ENCODE peak calls at places on chromosomes 13 and 19, in nine cellular contexts. F, A, U, B, N, O, S, W and Y are unnamed samples.

GRCh38 chr19:41234512-41235208 is 15.6 kb downstream of the AXL start:
- DNase-seq in F (no peak), A (no peak), U (no peak), B (no peak), N (no peak), O (no peak), S (no peak), W (no peak), Y (no peak)

GRCh38 chr19:22427587-22428298 is 5.6 kb upstream of the ZNF98 start:
- DNase-seq in F (no peak), A (no peak), U (no peak), B (no peak), N (no peak), O (no peak), S (no peak), W (no peak), Y (no peak)

GRCh38 chr13:29532821-29533220 is 62.7 kb downstream of the SLC7A1 start:
- DNase-seq in F (no peak), A (no peak), U (no peak), B (no peak), N (no peak), O (no peak), S (peak; percentile 32), W (no peak), Y (no peak)

GRCh38 chr13:105806335-105806920 is 729.0 kb downstream of the EFNB2 start:
- DNase-seq in F (no peak), A (no peak), U (no peak), B (no peak), N (no peak), O (no peak), S (no peak), W (no peak), Y (no peak)

GRCh38 chr13:44266305-44266704 is 107.3 kb upstream of the SERP2 start:
- DNase-seq in F (no peak), A (no peak), U (no peak), B (peak; percentile 42), N (peak; percentile 11), O (no peak), S (no peak), W (no peak), Y (no peak)

GRCh38 chr13:28584873-28585317 is 74.0 kb upstream of the POMP start:
- DNase-seq in F (no peak), A (no peak), U (no peak), B (no peak), N (no peak), O (no peak), S (peak; percentile 63), W (peak; percentile 48), Y (no peak)

GRCh38 chr13:113034451-113035208 is 65.6 kb downstream of the MCF2L start:
- DNase-seq in F (peak; percentile 61), A (peak; percentile 57), U (no peak), B (no peak), N (peak; percentile 81), O (no peak), S (peak; percentile 88), W (peak; percentile 66), Y (peak; percentile 67)

GRCh38 chr19:36528921-36529518 is 949 bp upstream of the ZNF260 start:
- DNase-seq in F (peak; percentile 48), A (peak; percentile 25), U (no peak), B (peak; percentile 39), N (peak; percentile 58), O (no peak), S (peak; percentile 20), W (no peak), Y (peak; percentile 39)

GRCh38 chr13:111893607-111894443 is 173.1 kb upstream of the SOX1 start:
- DNase-seq in F (peak; percentile 73), A (no peak), U (no peak), B (no peak), N (peak; percentile 52), O (no peak), S (no peak), W (no peak), Y (no peak)

GRCh38 chr19:33301900-33302174 is 497 bp downstream of the CEBPA start:
- DNase-seq in F (peak; percentile 69), A (no peak), U (no peak), B (no peak), N (peak; percentile 56), O (no peak), S (peak; percentile 19), W (no peak), Y (no peak)

GRCh38 chr13:80251403-80251802 is 89.5 kb downstream of the SPRY2 start:
- DNase-seq in F (peak; percentile 1), A (no peak), U (peak; percentile 17), B (no peak), N (peak; percentile 11), O (no peak), S (peak; percentile 17), W (peak; percentile 64), Y (peak; percentile 22)

GRCh38 chr13:31051999-31052398 is 109.7 kb downstream of the HSPH1 start:
- DNase-seq in F (peak; percentile 26), A (no peak), U (no peak), B (no peak), N (peak; percentile 72), O (peak; percentile 28), S (peak; percentile 21), W (no peak), Y (no peak)

GRCh38 chr13:75494491-75494890 is 12.5 kb upstream of the TBC1D4 start:
- DNase-seq in F (no peak), A (no peak), U (no peak), B (no peak), N (no peak), O (no peak), S (peak; percentile 69), W (no peak), Y (no peak)

GRCh38 chr13:36158606-36159005 is 27.4 kb upstream of the DCLK1 start:
- DNase-seq in F (no peak), A (no peak), U (no peak), B (no peak), N (no peak), O (no peak), S (no peak), W (peak; percentile 29), Y (no peak)

GRCh38 chr19:53951436-53951835 is 11.3 kb upstream of the CACNG8 start:
- DNase-seq in F (no peak), A (no peak), U (no peak), B (peak; percentile 22), N (peak; percentile 51), O (no peak), S (no peak), W (no peak), Y (no peak)

GRCh38 chr19:39846678-39847486 is 703 bp upstream of the FBL start:
- DNase-seq in F (peak; percentile 16), A (no peak), U (no peak), B (no peak), N (peak; percentile 48), O (no peak), S (peak; percentile 39), W (no peak), Y (peak; percentile 35)

GRCh38 chr19:15562861-15563260 is 52.2 kb upstream of the CYP4F8 start:
- DNase-seq in F (no peak), A (no peak), U (no peak), B (no peak), N (no peak), O (peak; percentile 28), S (peak; percentile 26), W (peak; percentile 57), Y (no peak)
- TF ChIP-seq EZH2phosphoT487 in F (no peak), A (no peak), U (no peak), B (no peak), N (no peak), O (no peak), S (no peak), W (no peak), Y (no peak)

DNA sequence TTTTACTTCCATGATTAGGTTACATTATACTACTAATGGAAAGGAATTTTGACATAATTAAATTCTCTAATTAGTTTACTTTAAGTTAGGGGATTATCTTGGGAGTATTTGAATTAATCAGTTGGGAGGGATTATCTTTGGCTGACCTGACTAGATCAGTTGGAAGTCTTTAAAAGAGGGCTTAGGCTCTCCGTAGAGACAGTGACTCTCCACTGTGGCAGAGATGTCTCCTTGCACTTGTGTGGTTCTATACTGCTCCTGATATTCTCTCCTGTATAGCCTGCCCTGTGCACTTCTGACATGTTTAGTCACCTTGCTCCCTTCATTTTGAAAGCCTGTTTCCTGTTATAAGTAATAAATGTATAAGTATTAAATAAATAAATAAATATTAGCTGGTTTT is 1612.3 kb upstream of the PRR20A start:
- DNase-seq in F (peak; percentile 68), A (no peak), U (no peak), B (no peak), N (no peak), O (no peak), S (no peak), W (no peak), Y (no peak)
- TF ChIP-seq EZH2phosphoT487 in F (peak; percentile 53), A (no peak), U (no peak), B (no peak), N (no peak), O (no peak), S (no peak), W (no peak), Y (no peak)

GRCh38 chr13:97627566-97627965 is 193.6 kb downstream of the RAP2A start:
- DNase-seq in F (peak; percentile 20), A (no peak), U (no peak), B (no peak), N (peak; percentile 42), O (no peak), S (peak; percentile 80), W (peak; percentile 61), Y (peak; percentile 63)
- TF ChIP-seq EZH2phosphoT487 in F (no peak), A (no peak), U (no peak), B (no peak), N (no peak), O (no peak), S (no peak), W (no peak), Y (no peak)

GRCh38 chr19:43694553-43694952 is 21.3 kb upstream of the IRGC start:
- DNase-seq in F (no peak), A (no peak), U (no peak), B (no peak), N (no peak), O (no peak), S (no peak), W (no peak), Y (no peak)
- TF ChIP-seq EZH2phosphoT487 in F (no peak), A (no peak), U (no peak), B (no peak), N (no peak), O (no peak), S (no peak), W (no peak), Y (no peak)

GRCh38 chr19:51607077-51607476 is 23.1 kb downstream of the SIGLEC5 start:
- DNase-seq in F (no peak), A (no peak), U (peak; percentile 65), B (peak; percentile 93), N (no peak), O (no peak), S (no peak), W (no peak), Y (no peak)

GRCh38 chr19:51602189-51602854 is 27.9 kb downstream of the SIGLEC5 start:
- DNase-seq in F (no peak), A (no peak), U (no peak), B (no peak), N (peak; percentile 43), O (no peak), S (no peak), W (no peak), Y (no peak)

GRCh38 chr19:51610576-51610975 is 19.6 kb downstream of the SIGLEC5 start:
- DNase-seq in F (no peak), A (no peak), U (no peak), B (no peak), N (no peak), O (no peak), S (no peak), W (no peak), Y (no peak)

GRCh38 chr19:51607920-51608562 is 22.2 kb downstream of the SIGLEC5 start:
- DNase-seq in F (peak; percentile 82), A (no peak), U (peak; percentile 40), B (peak; percentile 81), N (peak; percentile 94), O (peak; percentile 64), S (peak; percentile 83), W (peak; percentile 90), Y (peak; percentile 62)
- TF ChIP-seq EZH2phosphoT487 in F (no peak), A (no peak), U (no peak), B (no peak), N (no peak), O (no peak), S (no peak), W (no peak), Y (no peak)